ENCODE peak calls at places on chromosomes 5 and 9, in eight cellular contexts. One of them, this sample, is unnamed.

GRCh38 chr9:125794708-125795107 is 47.5 kb downstream of the PBX3 start:
- DNase-seq in PC-9: no peak
- DNase-seq in C1 segment of cervical spinal cord: no peak
- DNase-seq in germinal center: no peak
- DNase-seq in neural crest cell: no peak
- DNase-seq in kidney glomerular epithelial cell: no peak
- DNase-seq in NCI-H460: no peak
- DNase-seq in AML-193: no peak
- DNase-seq in this sample: no peak

GRCh38 chr9:86034863-86035734 is 64.3 kb downstream of the GOLM1 start:
- DNase-seq in PC-9: peak
- DNase-seq in C1 segment of cervical spinal cord: no peak
- DNase-seq in germinal center: peak
- DNase-seq in neural crest cell: peak
- DNase-seq in kidney glomerular epithelial cell: peak
- DNase-seq in NCI-H460: peak
- DNase-seq in AML-193: peak
- DNase-seq in this sample: peak

GRCh38 chr9:76707510-76707909 is 56.7 kb upstream of the PCA3 start:
- DNase-seq in PC-9: no peak
- DNase-seq in C1 segment of cervical spinal cord: no peak
- DNase-seq in germinal center: no peak
- DNase-seq in neural crest cell: no peak
- DNase-seq in kidney glomerular epithelial cell: no peak
- DNase-seq in NCI-H460: no peak
- DNase-seq in AML-193: no peak
- DNase-seq in this sample: no peak

GRCh38 chr9:113989781-113990569 is 88.1 kb downstream of the AMBP start:
- DNase-seq in PC-9: no peak
- DNase-seq in C1 segment of cervical spinal cord: no peak
- DNase-seq in germinal center: no peak
- DNase-seq in neural crest cell: no peak
- DNase-seq in kidney glomerular epithelial cell: no peak
- DNase-seq in NCI-H460: no peak
- DNase-seq in AML-193: no peak
- DNase-seq in this sample: no peak

GRCh38 chr5:142982821-142983200 is 212.6 kb downstream of the ARHGAP26 start:
- DNase-seq in PC-9: peak
- DNase-seq in C1 segment of cervical spinal cord: no peak
- DNase-seq in germinal center: no peak
- DNase-seq in neural crest cell: no peak
- DNase-seq in kidney glomerular epithelial cell: no peak
- DNase-seq in NCI-H460: no peak
- DNase-seq in AML-193: no peak
- DNase-seq in this sample: no peak

GRCh38 chr9:114155967-114156294 is 594 bp downstream of the COL27A1 start:
- DNase-seq in PC-9: no peak
- DNase-seq in C1 segment of cervical spinal cord: no peak
- DNase-seq in germinal center: no peak
- DNase-seq in neural crest cell: no peak
- DNase-seq in kidney glomerular epithelial cell: no peak
- DNase-seq in NCI-H460: no peak
- DNase-seq in AML-193: no peak
- DNase-seq in this sample: peak

GRCh38 chr9:68795411-68795810 is 90.4 kb downstream of the PIP5K1B start:
- DNase-seq in PC-9: no peak
- DNase-seq in C1 segment of cervical spinal cord: no peak
- DNase-seq in germinal center: no peak
- DNase-seq in neural crest cell: no peak
- DNase-seq in kidney glomerular epithelial cell: no peak
- DNase-seq in NCI-H460: no peak
- DNase-seq in AML-193: no peak
- DNase-seq in this sample: no peak

GRCh38 chr5:160938532-160938931 is 86.5 kb upstream of the ATP10B start:
- DNase-seq in PC-9: peak
- DNase-seq in C1 segment of cervical spinal cord: no peak
- DNase-seq in germinal center: no peak
- DNase-seq in neural crest cell: no peak
- DNase-seq in kidney glomerular epithelial cell: peak
- DNase-seq in NCI-H460: no peak
- DNase-seq in AML-193: peak
- DNase-seq in this sample: peak

GRCh38 chr9:63859475-63860215 is 1425.4 kb downstream of the FOXD4L5 start:
- DNase-seq in PC-9: peak
- DNase-seq in C1 segment of cervical spinal cord: no peak
- DNase-seq in germinal center: peak
- DNase-seq in neural crest cell: no peak
- DNase-seq in kidney glomerular epithelial cell: no peak
- DNase-seq in NCI-H460: no peak
- DNase-seq in AML-193: no peak
- DNase-seq in this sample: no peak

GRCh38 chr5:155024015-155024414 is 10.5 kb downstream of the KIF4B start:
- DNase-seq in PC-9: no peak
- DNase-seq in C1 segment of cervical spinal cord: no peak
- DNase-seq in germinal center: no peak
- DNase-seq in neural crest cell: no peak
- DNase-seq in kidney glomerular epithelial cell: no peak
- DNase-seq in NCI-H460: no peak
- DNase-seq in AML-193: no peak
- DNase-seq in this sample: no peak

GRCh38 chr5:53397845-53398244 is 82.6 kb upstream of the FST start:
- DNase-seq in PC-9: peak
- DNase-seq in C1 segment of cervical spinal cord: no peak
- DNase-seq in germinal center: no peak
- DNase-seq in neural crest cell: no peak
- DNase-seq in kidney glomerular epithelial cell: no peak
- DNase-seq in NCI-H460: no peak
- DNase-seq in AML-193: no peak
- DNase-seq in this sample: no peak

GRCh38 chr5:112109331-112109993 is 309.6 kb downstream of the EPB41L4A start:
- DNase-seq in PC-9: peak
- DNase-seq in C1 segment of cervical spinal cord: no peak
- DNase-seq in germinal center: no peak
- DNase-seq in neural crest cell: no peak
- DNase-seq in kidney glomerular epithelial cell: peak
- DNase-seq in NCI-H460: no peak
- DNase-seq in AML-193: peak
- DNase-seq in this sample: peak

GRCh38 chr5:960551-960950 is 48.1 kb upstream of the NKD2 start:
- DNase-seq in PC-9: no peak
- DNase-seq in C1 segment of cervical spinal cord: no peak
- DNase-seq in germinal center: no peak
- DNase-seq in neural crest cell: no peak
- DNase-seq in kidney glomerular epithelial cell: no peak
- DNase-seq in NCI-H460: peak
- DNase-seq in AML-193: no peak
- DNase-seq in this sample: no peak

GRCh38 chr5:116669261-116670049 is 94.8 kb upstream of the SEMA6A start:
- DNase-seq in PC-9: no peak
- DNase-seq in C1 segment of cervical spinal cord: peak
- DNase-seq in germinal center: no peak
- DNase-seq in neural crest cell: no peak
- DNase-seq in kidney glomerular epithelial cell: no peak
- DNase-seq in NCI-H460: no peak
- DNase-seq in AML-193: no peak
- DNase-seq in this sample: no peak